ENCODE peak calls at places on chromosomes 1 and 21, in seven cellular contexts. B is PC-3, K is GM12878, H is sigmoid colon, G is spleen, C is kidney, Y is pancreas. L is an unnamed sample. For H3K4me1 and H3K9me3, the result is how much of the 10 kb centered on the place peaks cover.

GRCh38 chr1:229905031-229905545 is 161.9 kb upstream of the GALNT2 start:
- DNase-seq in B (peak), C (no peak), H (no peak), G (no peak), K (no peak), Y (no peak), L (no peak)

GRCh38 chr1:155392898-155393411 is 72.3 kb downstream of the RUSC1 start:
- DNase-seq in B (no peak), K (no peak), Y (no peak), G (no peak), H (no peak), C (no peak), L (peak)

GRCh38 chr1:56147459-56147858 is 431.9 kb downstream of the PLPP3 start:
- DNase-seq in B (no peak), Y (no peak), C (no peak), G (no peak), K (no peak), H (no peak), L (no peak)

GRCh38 chr1:77876884-77877283 is 11.5 kb upstream of the NEXN start:
- DNase-seq in K (no peak), G (no peak), C (no peak), B (peak), Y (no peak), H (no peak), L (no peak)

GRCh38 chr1:25820247-25821111 is 725 bp downstream of the MTFR1L start:
- DNase-seq in Y (peak), H (peak), B (peak), C (peak), K (peak), G (peak), L (peak)

GRCh38 chr21:45330075-45330781 is 42.5 kb upstream of the POFUT2 start:
- DNase-seq in Y (peak), H (peak), B (peak), C (peak), G (peak), K (no peak), L (no peak)

GRCh38 chr1:169109561-169110134 is 3.2 kb downstream of the ATP1B1 start:
- DNase-seq in C (peak), B (peak), K (no peak), G (no peak), H (peak), Y (peak), L (peak)

GRCh38 chr1:180282401-180282800 is 52.3 kb downstream of the LHX4 start:
- DNase-seq in B (no peak), K (no peak), H (no peak), Y (no peak), C (no peak), G (no peak), L (no peak)

GRCh38 chr1:156750932-156751723 is at the start of gene HDGF:
- DNase-seq in K (no peak), H (peak), C (peak), B (no peak), Y (peak), G (peak), L (peak)

GRCh38 chr1:154697710-154698109 is 89.7 kb upstream of the ADAR start:
- DNase-seq in Y (no peak), C (no peak), G (no peak), K (no peak), B (peak), H (no peak), L (no peak)

GRCh38 chr1:208228026-208228425 is 16.2 kb downstream of the PLXNA2 start:
- DNase-seq in Y (no peak), B (no peak), H (no peak), G (no peak), C (no peak), K (no peak), L (no peak)

GRCh38 chr1:229845410-229846138 is 219.5 kb downstream of the URB2 start:
- DNase-seq in C (no peak), Y (no peak), B (no peak), H (no peak), K (no peak), G (no peak), L (no peak)

GRCh38 chr1:204791453-204792366 is 79.0 kb upstream of the NFASC start:
- DNase-seq in G (peak), H (peak), B (peak), C (peak), Y (peak), K (no peak), L (peak)

GRCh38 chr1:192795913-192796312 is 12.9 kb upstream of the RGS2 start:
- DNase-seq in H (no peak), Y (no peak), K (no peak), B (no peak), G (no peak), C (no peak), L (no peak)

GRCh38 chr1:109828756-109829505 is 65.2 kb upstream of the EPS8L3 start:
- DNase-seq in Y (no peak), B (peak), K (no peak), C (no peak), H (no peak), G (no peak), L (no peak)

GRCh38 chr1:112761714-112762480 is 46.8 kb upstream of the PPM1J start:
- DNase-seq in H (no peak), G (no peak), B (no peak), Y (no peak), C (no peak), K (no peak), L (no peak)

GRCh38 chr1:48203287-48203900 is 19.1 kb upstream of the SLC5A9 start:
- DNase-seq in C (no peak), K (no peak), B (peak), G (no peak), H (no peak), Y (no peak), L (no peak)

GRCh38 chr1:202661136-202661845 is 49.0 kb downstream of the SYT2 start:
- DNase-seq in C (no peak), B (peak), G (no peak), Y (no peak), H (no peak), K (no peak), L (no peak)

GRCh38 chr1:185474440-185475149 is 157.6 kb upstream of the IVNS1ABP start:
- DNase-seq in B (no peak), H (no peak), C (no peak), K (no peak), G (no peak), Y (no peak), L (no peak)

GRCh38 chr1:155171836-155172731 is 1.0 kb downstream of the KRTCAP2 start:
- DNase-seq in G (peak), C (no peak), B (no peak), Y (no peak), H (no peak), K (no peak), L (no peak)

GRCh38 chr1:167105150-167105840 is 11.4 kb downstream of the STYXL2 start:
- DNase-seq in H (no peak), G (no peak), K (no peak), B (peak), Y (no peak), C (no peak), L (no peak)
- H3K4me1 ChIP-seq in H (under half), G (under half), K (under half), B (half or more), Y (under half), C (under half), L (under half)

GRCh38 chr1:30484668-30485067 is 238.7 kb downstream of the MATN1 start:
- DNase-seq in G (no peak), B (no peak), C (no peak), K (no peak), Y (no peak), H (peak), L (no peak)
- H3K9me3 ChIP-seq in G (under half), B (under half), C (under half), K (under half), Y (under half), H (under half), L (under half)

GRCh38 chr1:183934284-183934683 is 103.2 kb downstream of the COLGALT2 start:
- DNase-seq in B (no peak), C (no peak), H (no peak), K (no peak), G (no peak), Y (no peak), L (no peak)

GRCh38 chr1:183931646-183932271 is 105.8 kb downstream of the COLGALT2 start:
- DNase-seq in B (no peak), H (no peak), C (no peak), K (no peak), Y (no peak), G (no peak), L (no peak)

GRCh38 chr1:183932412-183932811 is 105.1 kb downstream of the COLGALT2 start:
- DNase-seq in K (no peak), Y (peak), C (peak), G (no peak), H (peak), B (no peak), L (peak)

GRCh38 chr1:183936009-183936408 is 101.5 kb downstream of the COLGALT2 start:
- DNase-seq in K (no peak), C (no peak), G (no peak), Y (no peak), H (no peak), B (no peak), L (no peak)

GRCh38 chr1:183933528-183934179 is 103.9 kb downstream of the COLGALT2 start:
- DNase-seq in C (no peak), Y (no peak), G (no peak), K (no peak), H (no peak), B (no peak), L (no peak)
- H3K4me1 ChIP-seq in C (under half), Y (under half), G (under half), K (under half), H (under half), B (under half), L (under half)

GRCh38 chr21:38880578-38880966 is 74.8 kb downstream of the ETS2 start:
- DNase-seq in G (no peak), C (no peak), Y (no peak), K (no peak), B (no peak), H (no peak), L (no peak)

GRCh38 chr21:38879912-38880577 is 74.3 kb downstream of the ETS2 start:
- DNase-seq in G (no peak), K (no peak), B (no peak), C (no peak), Y (no peak), H (no peak), L (no peak)

GRCh38 chr21:38875694-38876492 is 70.2 kb downstream of the ETS2 start:
- DNase-seq in C (no peak), Y (no peak), B (no peak), H (no peak), K (no peak), G (no peak), L (no peak)

GRCh38 chr21:38881041-38881570 is 75.4 kb downstream of the ETS2 start:
- DNase-seq in K (no peak), C (no peak), Y (no peak), B (peak), H (no peak), G (no peak), L (no peak)

DNA sequence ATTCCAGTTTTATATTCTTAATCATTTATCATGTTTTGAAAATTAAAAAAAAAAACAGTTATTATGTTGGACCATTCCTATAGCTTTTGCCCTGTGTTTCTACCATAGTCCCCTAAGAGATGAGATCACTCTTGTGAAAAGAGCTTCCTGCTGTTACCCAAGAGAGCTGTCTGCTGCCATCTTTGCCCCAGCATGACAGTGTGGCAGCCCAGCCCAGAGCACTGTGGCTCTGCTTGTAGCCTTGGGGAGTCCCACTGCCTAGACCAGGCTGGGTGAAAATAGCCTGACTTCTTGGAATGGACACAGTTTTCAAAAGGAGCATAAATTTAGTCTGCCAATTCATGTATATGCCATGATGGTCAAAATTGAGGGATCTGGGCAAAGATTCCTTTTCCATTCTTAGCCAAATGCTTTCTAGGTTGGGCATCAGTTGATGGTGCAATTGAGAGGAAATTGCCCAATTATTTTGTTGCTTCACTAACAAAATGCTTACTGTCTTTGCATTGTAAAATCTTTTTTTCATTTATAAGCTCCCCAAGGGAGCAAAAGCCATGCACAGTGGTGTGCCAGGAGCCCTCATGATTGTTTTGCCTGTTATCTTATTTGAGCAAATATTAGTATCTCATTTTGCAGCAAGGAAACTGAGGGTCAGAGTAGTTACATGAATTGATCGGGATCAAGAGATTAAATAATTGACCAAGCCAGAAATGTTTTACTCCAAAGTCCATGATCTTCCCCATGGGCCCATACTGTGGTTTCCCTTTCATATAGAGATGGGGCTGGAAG is 72.9 kb downstream of the ETS2 start:
- DNase-seq in C (no peak), H (no peak), Y (no peak), K (no peak), B (no peak), G (no peak), L (no peak)
- H3K9me3 ChIP-seq in C (under half), H (under half), Y (under half), K (under half), B (under half), G (under half), L (under half)

GRCh38 chr1:14598007-14598497 is 433 bp upstream of the KAZN start:
- DNase-seq in Y (peak), B (no peak), C (peak), G (no peak), K (no peak), H (no peak), L (no peak)
- H3K4me1 ChIP-seq in Y (under half), B (under half), C (under half), G (under half), K (under half), H (under half), L (under half)

GRCh38 chr1:4345126-4345525 is 309.3 kb upstream of the AJAP1 start:
- DNase-seq in G (peak), H (no peak), K (no peak), B (no peak), C (no peak), Y (no peak), L (no peak)

GRCh38 chr1:4346141-4346540 is 308.3 kb upstream of the AJAP1 start:
- DNase-seq in H (no peak), C (no peak), Y (no peak), K (no peak), G (no peak), B (no peak), L (no peak)

DNA sequence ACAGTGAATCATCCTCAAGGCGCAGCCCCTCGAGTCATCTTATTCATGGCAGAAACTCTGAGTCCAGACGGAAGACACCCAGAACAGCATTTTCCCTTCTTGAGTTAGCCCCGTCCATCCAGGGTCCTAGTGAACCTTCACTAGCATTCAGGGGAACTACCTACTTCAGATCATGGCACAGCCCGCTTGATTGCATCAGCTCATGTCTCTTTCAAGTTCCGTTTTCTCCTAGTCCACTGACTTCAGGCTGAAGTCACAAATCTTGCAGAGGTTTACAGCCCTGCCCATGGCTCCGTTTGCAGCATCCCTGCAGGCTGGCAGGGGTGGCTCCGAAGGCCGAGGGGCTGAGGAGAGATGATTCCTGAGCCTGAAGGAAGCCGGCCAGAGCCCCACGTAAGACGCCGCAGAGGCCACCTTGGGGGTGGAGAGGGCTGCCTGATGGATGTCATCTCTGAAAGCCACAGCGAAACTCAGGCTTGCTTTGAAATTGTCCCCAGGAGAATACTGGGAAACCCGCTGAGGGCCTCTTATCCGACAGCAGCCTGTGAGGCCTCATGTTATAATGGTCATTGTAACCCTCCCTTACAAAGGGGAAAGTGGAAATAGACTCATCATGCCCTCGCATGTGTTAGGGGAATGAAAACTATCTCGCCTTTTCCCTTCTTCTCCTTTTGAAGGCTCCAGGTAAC is 310.2 kb upstream of the AJAP1 start:
- DNase-seq in G (peak), B (no peak), Y (no peak), C (no peak), K (peak), H (no peak), L (no peak)
- H3K9me3 ChIP-seq in G (under half), B (under half), Y (under half), C (under half), K (under half), H (under half), L (under half)